ENCODE peak calls at places on chromosomes 6 and 20, in four cellular contexts. M is endothelial cell, A is HCEC 1CT, T is right atrium auricular region. Z is an unnamed sample.

GRCh38 chr20:48892049-48892470 is 29.5 kb upstream of the ARFGEF2 start:
- DNase-seq in M (no peak), A (no peak), T (no peak), Z (no peak)

GRCh38 chr6:22929228-22929627 is 359.9 kb downstream of the HDGFL1 start:
- DNase-seq in M (no peak), A (no peak), T (no peak), Z (no peak)

GRCh38 chr6:106254636-106255035 is 70.9 kb downstream of the ATG5 start:
- DNase-seq in M (no peak), A (peak), T (no peak), Z (no peak)

GRCh38 chr6:34877869-34878485 is 9.9 kb downstream of the TAF11 start:
- DNase-seq in M (no peak), A (no peak), T (no peak), Z (no peak)

GRCh38 chr6:491233-491632 is 99.7 kb downstream of the IRF4 start:
- DNase-seq in M (no peak), A (no peak), T (no peak), Z (no peak)

GRCh38 chr6:78908621-78909020 is 41.3 kb downstream of the IRAK1BP1 start:
- DNase-seq in M (no peak), A (no peak), T (no peak), Z (no peak)

GRCh38 chr6:70215460-70215859 is 87.4 kb downstream of the COL9A1 start:
- DNase-seq in M (no peak), A (no peak), T (no peak), Z (no peak)

GRCh38 chr6:1076531-1077453 is 235.1 kb upstream of the FOXQ1 start:
- DNase-seq in M (no peak), A (no peak), T (no peak), Z (no peak)

GRCh38 chr20:25723975-25724374 is 27.3 kb upstream of the ZNF337 start:
- DNase-seq in M (no peak), A (no peak), T (no peak), Z (no peak)

GRCh38 chr6:13046084-13046483 is 282.3 kb downstream of the TBC1D7 start:
- DNase-seq in M (no peak), A (no peak), T (no peak), Z (no peak)

GRCh38 chr6:6665505-6665904 is 77.0 kb downstream of the LY86 start:
- DNase-seq in M (no peak), A (no peak), T (no peak), Z (peak)

GRCh38 chr6:133965817-133966360 is 12.9 kb downstream of the TBPL1 start:
- DNase-seq in M (no peak), A (no peak), T (no peak), Z (no peak)

GRCh38 chr6:1950631-1951030 is 294.8 kb downstream of the GMDS start:
- DNase-seq in M (no peak), A (no peak), T (no peak), Z (no peak)

GRCh38 chr6:84027340-84028183 is 6.0 kb upstream of the MRAP2 start:
- DNase-seq in M (no peak), A (no peak), T (peak), Z (no peak)

GRCh38 chr6:18823782-18824386 is 436.7 kb downstream of the RNF144B start:
- DNase-seq in M (peak), A (no peak), T (no peak), Z (peak)

GRCh38 chr6:108562503-108562993 is 1.8 kb downstream of the FOXO3 start:
- DNase-seq in M (peak), A (peak), T (peak), Z (peak)

GRCh38 chr6:163014736-163015135 is 287.0 kb downstream of the PACRG start:
- DNase-seq in M (no peak), A (peak), T (no peak), Z (no peak)

GRCh38 chr20:59692139-59692538 is 87.8 kb downstream of the PHACTR3 start:
- DNase-seq in M (no peak), A (no peak), T (no peak), Z (no peak)

GRCh38 chr20:61146006-61146405 is 106.1 kb upstream of the CDH4 start:
- DNase-seq in M (no peak), A (no peak), T (no peak), Z (no peak)

GRCh38 chr20:24989162-24989561 is 3.4 kb downstream of the APMAP start:
- DNase-seq in M (no peak), A (no peak), T (peak), Z (no peak)

GRCh38 chr6:163571730-163572129 is 157.2 kb downstream of the QKI start:
- DNase-seq in M (no peak), A (no peak), T (no peak), Z (no peak)

GRCh38 chr6:113848280-113848679 is 8.9 kb upstream of the MARCKS start:
- DNase-seq in M (no peak), A (no peak), T (no peak), Z (no peak)

GRCh38 chr6:117232191-117232590 is 33.2 kb upstream of the VGLL2 start:
- DNase-seq in M (no peak), A (peak), T (no peak), Z (no peak)

GRCh38 chr6:12395898-12396297 is 105.7 kb downstream of the EDN1 start:
- DNase-seq in M (no peak), A (peak), T (no peak), Z (no peak)

GRCh38 chr6:130825772-130826441 is 1.3 kb upstream of the SMLR1 start:
- DNase-seq in M (no peak), A (no peak), T (no peak), Z (no peak)

Z was measured in glutamatergic neuron.